ENCODE peak calls at places on chromosomes 13 and 19, in four cellular contexts. D is cardiac muscle cell; Y is stimulated activated CD4-positive, alpha-beta T cell treated with anti-CD3 and anti-CD28 coated beads, TNF-alpha, amount 100 ng/mL, for 48 hours; X is stimulated activated effector memory CD8-positive, alpha-beta T cell treated with anti-CD3 and anti-CD28 coated beads, Interleukin-12 subunit alpha, Interleukin-12 subunit beta, amount 100 ng/mL, for 72 hours. T is an unnamed sample.

GRCh38 chr13:76884167-76884566 is 2.0 kb downstream of the KCTD12 start:
- DNase-seq in D (peak), Y (no peak), X (no peak), T (no peak)

GRCh38 chr19:36409841-36410240 is 8.6 kb downstream of the ZFP82 start:
- DNase-seq in D (peak), Y (no peak), X (no peak), T (no peak)

GRCh38 chr19:10454267-10454666 is 33.9 kb downstream of the PDE4A start:
- DNase-seq in D (peak), Y (no peak), X (no peak), T (no peak)

GRCh38 chr13:20461860-20462532 is 63.7 kb downstream of the CRYL1 start:
- DNase-seq in D (peak), Y (no peak), X (no peak), T (no peak)

GRCh38 chr19:31352296-31352781 is 3.1 kb upstream of the TSHZ3 start:
- DNase-seq in D (no peak), Y (no peak), X (no peak), T (no peak)

GRCh38 chr13:110391273-110391672 is 84.2 kb downstream of the COL4A2 start:
- DNase-seq in D (no peak), Y (no peak), X (no peak), T (no peak)

GRCh38 chr13:45564108-45564507 is 51.4 kb downstream of the ERICH6B start:
- DNase-seq in D (peak), Y (peak), X (no peak), T (no peak)

GRCh38 chr13:93279982-93280381 is 53.4 kb downstream of the GPC6 start:
- DNase-seq in D (no peak), Y (no peak), X (no peak), T (no peak)

GRCh38 chr13:69633044-69633443 is 474.6 kb upstream of the ATXN8OS start:
- DNase-seq in D (no peak), Y (no peak), X (no peak), T (no peak)